ENCODE peak calls at places on chromosomes 7 and 10, in five cellular contexts. P is adrenal gland, M is kidney epithelial cell, Q is colonic mucosa, J is left ventricle myocardium inferior. A is an unnamed sample.
A peak's percentile ranks its signal among the peaks of the same experiment; 100 is the strongest.

GRCh38 chr10:90787376-90787775 is 70.5 kb downstream of the HTR7 start:
- DNase-seq in P (no peak), M (no peak), Q (no peak), J (no peak), A (no peak)

GRCh38 chr7:64872351-64872750 is 30.7 kb upstream of the ZNF273 start:
- DNase-seq in P (no peak), M (no peak), Q (peak; percentile 13), J (no peak), A (no peak)

GRCh38 chr7:101126651-101127459 is at the start of gene SERPINE1:
- DNase-seq in P (peak; percentile 92), M (peak; percentile 98), Q (peak; percentile 68), J (peak; percentile 87), A (peak; percentile 80)

GRCh38 chr7:144834516-144835165 is 1.2 kb downstream of the TPK1 start:
- DNase-seq in P (peak; percentile 60), M (no peak), Q (peak; percentile 61), J (no peak), A (peak; percentile 54)

GRCh38 chr7:155568335-155568660 is 21.9 kb upstream of the CNPY1 start:
- DNase-seq in P (no peak), M (no peak), Q (no peak), J (no peak), A (no peak)

GRCh38 chr10:133056651-133057178 is 31.0 kb upstream of the ADGRA1 start:
- DNase-seq in P (no peak), M (no peak), Q (no peak), J (no peak), A (no peak)

GRCh38 chr10:119309423-119309770 is 102.0 kb downstream of the GRK5 start:
- DNase-seq in P (no peak), M (no peak), Q (no peak), J (no peak), A (no peak)

GRCh38 chr7:22121702-22122474 is 176.2 kb upstream of the CDCA7L start:
- DNase-seq in P (peak; percentile 41), M (no peak), Q (no peak), J (no peak), A (no peak)

GRCh38 chr10:132443605-132443997 is 46.6 kb downstream of the PWWP2B start:
- DNase-seq in P (peak; percentile 76), M (no peak), Q (no peak), J (no peak), A (peak; percentile 91)

GRCh38 chr10:20811131-20811530 is 86.0 kb downstream of the NEBL start:
- DNase-seq in P (no peak), M (no peak), Q (no peak), J (no peak), A (no peak)

GRCh38 chr10:43202657-43203490 is 64.0 kb downstream of the RASGEF1A start:
- DNase-seq in P (no peak), M (no peak), Q (peak; percentile 60), J (peak; percentile 38), A (peak; percentile 62)

GRCh38 chr7:2934211-2934731 is 90.2 kb upstream of the GNA12 start:
- DNase-seq in P (no peak), M (peak; percentile 94), Q (no peak), J (no peak), A (peak; percentile 44)

GRCh38 chr7:130622866-130623265 is 45.7 kb downstream of the COPG2 start:
- DNase-seq in P (no peak), M (no peak), Q (no peak), J (no peak), A (no peak)

GRCh38 chr7:100705341-100705752 is 574 bp upstream of the POP7 start:
- DNase-seq in P (peak; percentile 79), M (no peak), Q (peak; percentile 86), J (peak; percentile 75), A (peak; percentile 69)

GRCh38 chr7:17936321-17936720 is 4.0 kb downstream of the SNX13 start:
- DNase-seq in P (no peak), M (no peak), Q (no peak), J (no peak), A (no peak)

GRCh38 chr7:151831606-151832005 is 45.3 kb downstream of the PRKAG2 start:
- DNase-seq in P (no peak), M (no peak), Q (no peak), J (no peak), A (no peak)

GRCh38 chr7:38318803-38319416 is 45.5 kb upstream of the TARP start:
- DNase-seq in P (peak; percentile 13), M (peak; percentile 54), Q (no peak), J (no peak), A (no peak)

GRCh38 chr7:6106140-6106904 is 75.1 kb downstream of the ANKRD61 start:
- DNase-seq in P (peak; percentile 29), M (no peak), Q (peak; percentile 43), J (no peak), A (no peak)
- TF ChIP-seq CTCF in P (peak; percentile 35), M (no peak), Q (no peak), J (peak; percentile 45), A (no peak)

DNA sequence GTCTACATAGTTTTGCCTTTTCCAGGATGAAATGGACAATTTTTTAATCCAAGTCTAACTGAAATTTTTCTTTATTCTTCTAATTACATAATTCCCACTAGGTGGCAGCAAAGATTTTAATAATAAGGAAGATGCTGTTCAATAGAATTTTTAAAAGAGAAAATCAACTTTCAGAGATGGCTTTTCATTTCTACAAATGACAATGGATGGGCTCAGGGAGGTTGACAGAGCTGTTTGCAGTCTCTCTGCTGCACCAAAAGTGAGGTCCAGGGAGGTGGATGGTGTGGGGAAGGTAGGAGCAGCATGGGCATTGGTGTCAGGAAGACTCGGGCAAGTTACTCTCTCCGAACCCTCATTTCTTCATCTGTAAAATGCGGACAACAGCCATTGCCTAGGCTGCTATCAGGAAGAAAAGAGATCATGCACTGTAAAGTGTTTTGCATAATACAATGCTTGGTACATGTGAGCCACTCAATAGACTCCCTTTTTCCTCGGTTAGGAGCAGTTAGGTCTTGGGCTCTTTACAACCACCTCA is 107.3 kb downstream of the ABLIM1 start:
- DNase-seq in P (no peak), M (no peak), Q (no peak), J (no peak), A (no peak)
- TF ChIP-seq CTCF in P (peak; percentile 64), M (no peak), Q (peak; percentile 44), J (peak; percentile 58), A (peak; percentile 70)

GRCh38 chr10:64271983-64272382 is 750.8 kb downstream of the REEP3 start:
- DNase-seq in P (no peak), M (no peak), Q (no peak), J (no peak), A (no peak)
- TF ChIP-seq CTCF in P (no peak), M (no peak), Q (no peak), J (no peak), A (no peak)

GRCh38 chr7:43944286-43944685 is 18.1 kb downstream of the UBE2D4 start:
- DNase-seq in P (no peak), M (no peak), Q (no peak), J (no peak), A (no peak)

GRCh38 chr7:43938892-43939482 is 12.8 kb downstream of the UBE2D4 start:
- DNase-seq in P (no peak), M (no peak), Q (no peak), J (no peak), A (no peak)

GRCh38 chr7:43937444-43937843 is 11.2 kb downstream of the UBE2D4 start:
- DNase-seq in P (no peak), M (no peak), Q (no peak), J (no peak), A (no peak)

GRCh38 chr7:43943702-43944187 is 17.5 kb downstream of the UBE2D4 start:
- DNase-seq in P (no peak), M (no peak), Q (no peak), J (no peak), A (no peak)

DNA sequence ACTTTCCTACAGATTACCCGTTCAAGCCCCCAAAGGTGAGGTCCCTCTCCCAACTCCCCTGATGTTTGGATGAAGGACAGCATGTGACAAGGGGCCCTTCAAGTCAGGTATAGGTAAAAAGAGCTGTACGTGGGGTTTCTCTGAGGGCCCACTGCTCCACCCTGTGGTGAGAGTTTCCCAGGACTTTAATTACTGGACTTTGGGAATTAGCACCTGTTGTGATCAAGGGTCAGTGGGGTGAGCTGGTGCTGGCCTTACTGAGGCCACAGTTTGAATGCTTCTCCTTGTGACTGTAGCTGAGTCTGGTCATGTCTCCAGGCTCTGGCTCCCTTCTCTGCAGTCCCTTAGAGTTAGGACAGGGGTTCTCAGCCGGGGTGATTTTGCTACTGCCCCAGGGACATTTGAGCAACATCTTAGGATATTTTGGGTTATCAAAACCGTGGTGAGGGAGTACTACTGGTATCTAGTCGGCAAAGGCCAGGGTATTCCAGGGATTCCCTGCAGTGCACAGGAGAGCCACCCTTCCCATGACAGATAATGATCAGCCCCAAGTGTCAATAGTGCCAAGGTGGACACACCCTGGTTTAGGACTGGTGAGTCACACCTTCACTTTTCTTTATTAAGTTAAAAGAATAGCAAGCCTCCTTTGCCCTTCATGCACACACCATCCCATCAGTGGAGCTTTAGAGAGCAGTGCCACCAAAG is 16.9 kb downstream of the UBE2D4 start:
- DNase-seq in P (no peak), M (no peak), Q (peak; percentile 34), J (no peak), A (no peak)
- TF ChIP-seq CTCF in P (no peak), M (no peak), Q (no peak), J (no peak), A (no peak)